ENCODE peak calls at places on chromosomes 3 and 15, in seven cellular contexts. N is adrenal gland, Y is stomach, D is K562, X is spleen, Z is A549, H is gastrocnemius medialis. V is an unnamed sample.
A peak's percentile ranks its signal among the peaks of the same experiment; 100 is the strongest.

GRCh38 chr3:112302881-112303761 is 9.1 kb upstream of the SLC9C1 start:
- DNase-seq in N (no peak), Y (no peak), D (no peak), X (no peak), Z (no peak), H (no peak), V (no peak)

GRCh38 chr3:177196473-177197040 is 725 bp downstream of the TBL1XR1 start:
- DNase-seq in N (peak; percentile 59), Y (peak; percentile 35), D (peak; percentile 63), X (peak; percentile 82), Z (peak; percentile 31), H (peak; percentile 43), V (peak; percentile 62)

GRCh38 chr3:2078821-2079220 is 19.8 kb upstream of the CNTN4 start:
- DNase-seq in N (no peak), Y (no peak), D (no peak), X (no peak), Z (no peak), H (no peak), V (no peak)

GRCh38 chr3:181363231-181363630 is 348.5 kb upstream of the SOX2 start:
- DNase-seq in N (no peak), Y (no peak), D (no peak), X (no peak), Z (no peak), H (no peak), V (no peak)

GRCh38 chr3:49671291-49672288 is 2.6 kb upstream of the APEH start:
- DNase-seq in N (peak; percentile 71), Y (peak; percentile 81), D (peak; percentile 69), X (peak; percentile 88), Z (peak; percentile 65), H (peak; percentile 73), V (peak; percentile 89)

GRCh38 chr15:81511160-81511559 is 137.1 kb upstream of the TMC3 start:
- DNase-seq in N (no peak), Y (no peak), D (no peak), X (no peak), Z (no peak), H (no peak), V (no peak)

GRCh38 chr3:50665603-50666115 is 9.1 kb upstream of the DOCK3 start:
- DNase-seq in N (no peak), Y (no peak), D (no peak), X (no peak), Z (no peak), H (no peak), V (no peak)

GRCh38 chr3:169454823-169455222 is 208.7 kb downstream of the MECOM start:
- DNase-seq in N (no peak), Y (no peak), D (no peak), X (no peak), Z (no peak), H (no peak), V (no peak)

GRCh38 chr3:100988080-100988479 is 5.1 kb downstream of the ABI3BP start:
- DNase-seq in N (no peak), Y (no peak), D (no peak), X (no peak), Z (no peak), H (no peak), V (no peak)

GRCh38 chr3:29453278-29453961 is 172.5 kb downstream of the RBMS3 start:
- DNase-seq in N (no peak), Y (peak; percentile 75), D (no peak), X (no peak), Z (no peak), H (peak; percentile 61), V (peak; percentile 51)

GRCh38 chr3:159791336-159791735 is 197.3 kb upstream of the IL12A start:
- DNase-seq in N (no peak), Y (no peak), D (no peak), X (no peak), Z (no peak), H (no peak), V (no peak)

GRCh38 chr3:17110665-17111396 is 226.1 kb downstream of the PLCL2 start:
- DNase-seq in N (no peak), Y (no peak), D (no peak), X (no peak), Z (no peak), H (no peak), V (no peak)

GRCh38 chr3:182392182-182392917 is 401.0 kb upstream of the ATP11B start:
- DNase-seq in N (no peak), Y (no peak), D (no peak), X (no peak), Z (no peak), H (no peak), V (no peak)

GRCh38 chr15:62112616-62113593 is 46.1 kb downstream of the C2CD4A start:
- DNase-seq in N (peak; percentile 62), Y (peak; percentile 60), D (no peak), X (no peak), Z (peak; percentile 91), H (peak; percentile 66), V (peak; percentile 48)

GRCh38 chr3:132721479-132722164 is 587 bp downstream of the NPHP3 start:
- DNase-seq in N (peak; percentile 77), Y (peak; percentile 70), D (no peak), X (peak; percentile 89), Z (peak; percentile 43), H (peak; percentile 67), V (peak; percentile 84)

GRCh38 chr15:48250640-48251076 is 44.6 kb downstream of the SLC12A1 start:
- DNase-seq in N (peak; percentile 27), Y (no peak), D (peak; percentile 24), X (no peak), Z (peak; percentile 13), H (no peak), V (no peak)

GRCh38 chr3:9253327-9253726 is 3.9 kb upstream of the SRGAP3 start:
- DNase-seq in N (no peak), Y (no peak), D (no peak), X (no peak), Z (no peak), H (no peak), V (no peak)

GRCh38 chr3:25854635-25855034 is 64.7 kb downstream of the OXSM start:
- DNase-seq in N (no peak), Y (no peak), D (no peak), X (no peak), Z (peak; percentile 16), H (no peak), V (no peak)

GRCh38 chr15:31091531-31091930 is 10.0 kb downstream of the TRPM1 start:
- DNase-seq in N (no peak), Y (no peak), D (no peak), X (no peak), Z (no peak), H (no peak), V (no peak)

GRCh38 chr3:53131136-53131495 is 881 bp upstream of the RFT1 start:
- DNase-seq in N (no peak), Y (no peak), D (peak; percentile 25), X (no peak), Z (no peak), H (no peak), V (no peak)

GRCh38 chr3:13484861-13485590 is 4.9 kb downstream of the HDAC11 start:
- DNase-seq in N (peak; percentile 88), Y (peak; percentile 96), D (peak; percentile 92), X (peak; percentile 78), Z (no peak), H (peak; percentile 93), V (peak; percentile 92)

GRCh38 chr15:81054236-81054635 is 53.5 kb downstream of the TLNRD1 start:
- DNase-seq in N (no peak), Y (no peak), D (no peak), X (no peak), Z (no peak), H (no peak), V (no peak)

GRCh38 chr3:126679318-126679751 is 24.4 kb upstream of the TXNRD3 start:
- DNase-seq in N (peak; percentile 84), Y (peak; percentile 88), D (peak; percentile 71), X (peak; percentile 93), Z (peak; percentile 61), H (peak; percentile 72), V (peak; percentile 86)

GRCh38 chr15:85706779-85707518 is 87.8 kb downstream of the KLHL25 start:
- DNase-seq in N (no peak), Y (no peak), D (no peak), X (no peak), Z (no peak), H (no peak), V (no peak)
- TF ChIP-seq POLR2A in N (no peak), Y (no peak), D (no peak), X (no peak), Z (no peak), H (no peak), V (no peak)

DNA sequence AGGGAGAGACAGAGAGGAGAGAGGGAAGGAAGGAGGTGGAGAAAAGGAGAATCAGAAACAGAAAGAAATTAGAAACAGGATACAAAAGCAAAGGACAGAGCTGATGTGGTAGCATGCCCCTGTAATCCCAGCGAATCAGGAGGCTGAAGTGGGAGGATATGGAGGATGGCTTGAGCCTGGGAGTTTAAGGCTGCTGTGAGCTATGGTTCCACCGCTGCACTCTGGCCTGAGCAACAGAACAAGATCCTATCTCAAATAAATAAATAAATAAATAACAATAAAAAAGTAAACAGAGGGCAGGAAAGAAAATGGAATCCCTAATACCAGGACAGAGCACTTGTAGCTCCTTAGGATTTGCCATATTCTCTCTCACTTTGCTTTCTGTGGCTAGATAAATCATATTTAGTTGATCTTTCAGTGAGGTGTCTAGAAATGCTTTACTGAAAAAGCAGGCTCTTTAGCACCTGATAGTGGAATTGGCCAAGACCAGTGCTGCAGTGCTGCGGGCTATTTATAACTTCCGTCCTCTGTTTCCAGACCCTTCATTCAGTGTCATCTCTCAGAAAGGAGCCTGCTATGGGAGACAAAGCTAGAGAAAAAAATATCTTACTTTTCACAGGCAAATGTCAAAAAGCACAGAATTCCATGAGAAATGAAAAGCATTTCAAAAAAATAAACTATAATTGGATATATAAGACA is 20.0 kb upstream of the SLC28A2 start:
- DNase-seq in N (no peak), Y (no peak), D (no peak), X (no peak), Z (no peak), H (no peak), V (no peak)
- H3K4me3 ChIP-seq in N (no peak overlapping the region), Y (no peak overlapping the region), D (no peak overlapping the region), X (no peak overlapping the region), Z (no peak overlapping the region), H (no peak overlapping the region), V (no peak overlapping the region)

GRCh38 chr3:128617557-128618397 is 32.8 kb downstream of the RPN1 start:
- DNase-seq in N (peak; percentile 99), Y (peak; percentile 99), D (peak; percentile 48), X (peak; percentile 100), Z (peak; percentile 90), H (peak; percentile 97), V (peak; percentile 99)
- TF ChIP-seq CTCF in N (peak; percentile 81), Y (peak; percentile 94), D (peak; percentile 83), X (peak; percentile 99), Z (peak; percentile 72), H (peak; percentile 95), V (peak; percentile 98)

DNA sequence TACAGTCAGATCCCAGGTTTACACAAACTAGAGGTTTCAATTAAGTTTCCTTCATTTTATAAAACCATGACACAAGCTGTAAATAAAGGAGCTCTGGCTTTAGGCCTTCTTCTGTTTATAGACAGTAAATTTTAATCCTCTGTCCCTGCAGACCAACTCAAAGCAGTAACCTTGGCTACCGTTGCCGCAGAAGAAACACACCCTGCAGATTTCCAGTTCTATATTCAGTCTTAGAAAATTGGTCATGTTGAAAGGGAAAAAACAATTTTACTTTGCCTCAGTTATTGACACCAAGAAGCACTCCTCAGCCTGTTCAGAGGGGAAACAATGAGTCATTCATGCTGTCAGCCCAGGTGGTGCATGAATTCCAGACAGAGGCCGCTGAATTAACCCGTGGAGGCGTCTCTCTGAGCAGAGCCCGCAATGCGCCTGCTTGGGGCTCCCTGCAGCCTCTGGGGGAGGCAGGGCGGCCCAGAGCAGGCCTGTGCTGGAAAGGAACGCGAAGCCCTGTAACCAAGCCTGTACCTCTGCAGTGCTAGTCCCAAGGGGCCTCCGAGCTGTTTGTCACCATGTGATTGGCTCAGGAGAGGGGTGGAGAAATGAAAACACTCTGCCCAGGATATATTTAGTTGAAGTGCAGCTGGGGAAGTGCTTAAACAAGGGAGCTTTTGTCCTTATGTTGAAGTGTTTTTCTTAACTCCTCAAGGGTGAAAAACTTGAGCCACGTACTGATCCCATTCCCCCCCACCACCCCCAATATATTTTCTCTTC is 68.5 kb upstream of the CHD2 start:
- DNase-seq in N (peak; percentile 83), Y (peak; percentile 90), D (peak; percentile 77), X (peak; percentile 95), Z (peak; percentile 95), H (peak; percentile 98), V (peak; percentile 93)
- TF ChIP-seq POLR2A in N (peak; percentile 48), Y (no peak), D (peak; percentile 75), X (peak; percentile 28), Z (peak; percentile 60), H (peak; percentile 76), V (peak; percentile 87)

V was measured in right lobe of liver.